ENCODE peak calls at places on chromosomes 11 and 22, in five cellular contexts. S is A549, M is K562, D is H1, K is HepG2. F is an unnamed sample.

GRCh38 chr22:36585841-36586240 is 56.9 kb upstream of the EIF3D start:
- DNase-seq in K (no peak), D (peak; percentile 50), S (no peak), M (no peak), F (no peak)

GRCh38 chr11:60343094-60343704 is 16.1 kb downstream of the MS4A6E start:
- DNase-seq in S (peak; percentile 10), M (peak; percentile 39), K (peak; percentile 18), D (no peak), F (peak; percentile 14)

GRCh38 chr11:3109921-3110706 is 52.9 kb upstream of the CARS1 start:
- DNase-seq in M (peak; percentile 93), D (peak; percentile 43), S (peak; percentile 60), K (peak; percentile 15), F (peak; percentile 28)

GRCh38 chr11:65493367-65494176 is 5.3 kb upstream of the MALAT1 start:
- DNase-seq in S (peak; percentile 61), D (no peak), M (no peak), K (peak; percentile 80), F (peak; percentile 87)

GRCh38 chr22:30781271-30781875 is 86.7 kb downstream of the OSBP2 start:
- DNase-seq in S (no peak), M (no peak), D (no peak), K (no peak), F (no peak)

GRCh38 chr22:40204331-40205116 is 26.8 kb downstream of the TNRC6B start:
- DNase-seq in K (peak; percentile 59), D (no peak), S (no peak), M (no peak), F (no peak)

GRCh38 chr11:3942956-3943497 is 87.6 kb downstream of the STIM1 start:
- DNase-seq in D (no peak), M (no peak), S (no peak), K (peak; percentile 38), F (peak; percentile 68)

GRCh38 chr11:45232341-45233080 is 53.6 kb downstream of the SYT13 start:
- DNase-seq in S (no peak), M (no peak), D (no peak), K (no peak), F (no peak)

GRCh38 chr11:116808262-116809175 is 14.6 kb downstream of the APOA4 start:
- DNase-seq in S (no peak), D (no peak), M (no peak), K (peak; percentile 98), F (no peak)

GRCh38 chr22:29375436-29376076 is 12.8 kb downstream of the AP1B1 start:
- DNase-seq in D (no peak), K (no peak), M (no peak), S (no peak), F (no peak)

GRCh38 chr22:44147821-44148574 is 32.7 kb upstream of the PARVG start:
- DNase-seq in M (no peak), K (no peak), S (no peak), D (peak; percentile 86), F (no peak)

GRCh38 chr11:93756748-93757147 is 15.3 kb downstream of the C11orf54 start:
- DNase-seq in M (no peak), D (no peak), K (no peak), S (no peak), F (no peak)

GRCh38 chr22:40323681-40324083 is 22.6 kb upstream of the ADSL start:
- DNase-seq in K (no peak), S (no peak), D (no peak), M (no peak), F (no peak)

GRCh38 chr11:132623496-132623895 is 908.8 kb downstream of the OPCML start:
- DNase-seq in D (no peak), K (no peak), M (no peak), S (no peak), F (no peak)

GRCh38 chr11:91796999-91797398 is 427.6 kb upstream of the FAT3 start:
- DNase-seq in S (peak; percentile 5), D (no peak), M (no peak), K (no peak), F (peak; percentile 1)

GRCh38 chr22:19801340-19802000 is 40.9 kb downstream of the TBX1 start:
- DNase-seq in K (no peak), M (no peak), S (no peak), D (no peak), F (no peak)

GRCh38 chr11:113373306-113373705 is 14.3 kb upstream of the ANKK1 start:
- DNase-seq in S (no peak), D (no peak), K (no peak), M (no peak), F (no peak)

GRCh38 chr11:57514538-57515331 is 767 bp downstream of the SLC43A1 start:
- DNase-seq in S (peak; percentile 46), M (peak; percentile 75), K (peak; percentile 46), D (no peak), F (peak; percentile 36)

GRCh38 chr11:1521382-1522080 is 35.0 kb upstream of the MOB2 start:
- DNase-seq in K (no peak), M (no peak), S (no peak), D (no peak), F (no peak)

GRCh38 chr11:36273110-36273509 is 16.1 kb downstream of the COMMD9 start:
- DNase-seq in K (no peak), M (no peak), S (no peak), D (no peak), F (no peak)

GRCh38 chr11:70517996-70518907 is 119.9 kb downstream of the CTTN start:
- DNase-seq in M (no peak), K (no peak), D (no peak), S (no peak), F (no peak)

GRCh38 chr11:68026391-68027105 is 3.9 kb upstream of the NDUFS8 start:
- DNase-seq in K (no peak), S (no peak), M (no peak), D (no peak), F (no peak)

GRCh38 chr11:112834277-112834755 is 126.9 kb upstream of the NCAM1 start:
- DNase-seq in K (no peak), D (no peak), S (no peak), M (no peak), F (no peak)

GRCh38 chr11:40314327-40314726 is 1145.1 kb downstream of the LRRC4C start:
- DNase-seq in S (no peak), K (no peak), D (no peak), M (no peak), F (no peak)

GRCh38 chr11:61919113-61919840 is 1.9 kb upstream of the RAB3IL1 start:
- DNase-seq in D (no peak), S (no peak), K (no peak), M (peak; percentile 16), F (no peak)

GRCh38 chr11:61917043-61917356 is 366 bp downstream of the RAB3IL1 start:
- DNase-seq in M (no peak), S (no peak), D (no peak), K (no peak), F (no peak)

GRCh38 chr11:61918251-61919112 is 1.1 kb upstream of the RAB3IL1 start:
- DNase-seq in M (peak; percentile 9), S (no peak), D (no peak), K (no peak), F (no peak)

GRCh38 chr11:61919841-61920631 is 2.7 kb upstream of the RAB3IL1 start:
- DNase-seq in D (no peak), S (peak; percentile 50), K (no peak), M (peak; percentile 93), F (no peak)

DNA sequence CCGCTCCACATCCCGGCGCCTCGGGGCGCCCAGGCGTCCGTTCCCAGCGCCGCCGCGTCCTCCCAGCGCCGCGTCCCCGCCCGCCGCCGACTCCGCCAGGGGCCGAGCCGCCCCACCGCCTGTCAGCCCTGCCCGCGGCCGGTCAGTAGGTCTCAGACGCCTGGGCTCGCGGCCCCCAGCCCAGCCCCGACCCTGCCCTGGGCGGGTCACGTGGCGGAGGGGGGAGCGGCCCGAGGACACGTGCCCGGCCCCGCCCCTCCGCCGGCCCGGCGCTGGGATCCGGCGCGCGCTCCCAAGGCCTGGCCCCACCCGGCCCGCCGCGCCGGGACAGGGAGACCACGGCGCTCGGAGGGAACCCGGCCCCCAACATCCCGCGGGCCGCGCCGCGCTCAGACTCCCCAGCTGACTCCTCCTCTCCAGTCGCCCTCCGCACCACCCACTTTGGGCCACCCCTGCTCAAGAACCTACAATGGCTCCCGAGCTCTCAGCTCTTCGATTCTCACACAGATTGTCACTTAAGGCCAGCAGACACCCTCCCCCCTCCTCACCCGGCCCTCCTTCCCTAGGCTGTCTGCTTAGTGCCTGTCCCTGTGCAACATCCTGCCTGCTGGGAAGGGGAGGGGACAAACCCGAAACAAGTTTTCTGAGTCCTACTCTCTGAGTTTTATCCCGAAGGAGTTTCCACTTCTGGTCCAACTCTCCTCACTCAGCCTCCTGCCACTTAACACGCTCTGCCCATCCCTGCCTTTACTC is at the start of gene RAB3IL1:
- DNase-seq in S (peak; percentile 66), D (no peak), K (no peak), M (peak; percentile 91), F (peak; percentile 20)
- TF ChIP-seq POLR2A in S (no peak), D (no peak), K (no peak), M (peak; percentile 51), F (no peak)

GRCh38 chr22:50548046-50548912 is 2.6 kb downstream of the KLHDC7B start:
- DNase-seq in M (no peak), S (no peak), K (no peak), D (no peak), F (no peak)
- TF ChIP-seq JUN in M (no peak), S (no peak), K (no peak), D (no peak), F (no peak)

DNA sequence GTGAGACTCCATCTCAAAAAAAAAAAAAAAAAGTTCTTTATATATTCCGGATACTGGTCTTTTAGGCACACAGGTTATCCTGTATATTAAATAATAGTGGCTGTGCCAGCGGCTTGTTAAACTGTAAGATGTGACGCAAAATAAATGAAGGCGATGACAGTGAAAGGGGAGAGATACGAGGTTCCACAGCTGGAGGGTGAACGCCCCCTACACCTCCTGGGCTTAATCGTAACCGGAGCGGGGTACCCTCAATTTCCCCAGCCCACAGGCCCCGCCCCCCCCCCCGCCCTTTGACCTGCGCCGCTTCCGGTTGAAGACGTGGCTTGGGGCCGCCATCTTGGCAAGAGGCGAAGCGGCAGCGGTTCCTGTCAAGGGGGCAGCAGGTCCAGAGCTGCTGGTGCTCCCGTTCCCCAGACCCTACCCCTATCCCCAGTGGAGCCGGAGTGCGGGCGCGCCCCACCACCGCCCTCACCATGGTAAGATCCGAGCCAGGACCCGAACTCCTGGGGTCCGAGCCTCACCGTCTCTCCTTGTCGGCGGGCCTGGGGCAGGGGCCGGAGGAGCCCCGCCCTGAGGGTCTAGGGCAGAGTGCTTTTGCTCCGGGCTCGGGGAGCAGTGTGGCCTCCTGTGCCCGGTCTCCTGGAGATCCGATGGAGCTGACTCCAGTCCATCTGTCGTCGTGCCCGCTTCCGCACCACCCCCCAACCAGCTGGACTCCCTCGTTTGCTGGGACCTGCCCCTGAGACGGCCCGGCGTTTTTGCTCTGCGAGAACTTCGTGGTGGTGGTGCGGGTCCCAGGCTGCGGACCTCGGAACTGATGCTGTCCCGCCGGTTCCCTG is at the start of gene ARCN1:
- DNase-seq in M (peak; percentile 87), D (peak; percentile 47), S (peak; percentile 73), K (peak; percentile 61), F (peak; percentile 74)
- TF ChIP-seq POLR2A in M (peak; percentile 90), D (peak; percentile 49), S (peak; percentile 49), K (peak; percentile 86), F (peak; percentile 92)

GRCh38 chr22:50180727-50181521 is 4.8 kb upstream of the TRABD start:
- DNase-seq in S (no peak), M (no peak), D (no peak), K (no peak), F (no peak)

GRCh38 chr22:50179937-50180726 is 5.6 kb upstream of the TRABD start:
- DNase-seq in D (no peak), K (no peak), M (no peak), S (no peak), F (no peak)

GRCh38 chr22:50184004-50184461 is 1.7 kb upstream of the TRABD start:
- DNase-seq in S (no peak), K (peak; percentile 55), D (no peak), M (no peak), F (no peak)

GRCh38 chr22:50183141-50183971 is 2.4 kb upstream of the TRABD start:
- DNase-seq in D (no peak), S (no peak), M (no peak), K (no peak), F (no peak)

GRCh38 chr22:50182176-50183081 is 3.3 kb upstream of the TRABD start:
- DNase-seq in S (no peak), D (no peak), K (no peak), M (no peak), F (no peak)
- TF ChIP-seq JUN in S (no peak), D (no peak), K (no peak), M (no peak), F (no peak)

F was measured in endothelial cell of umbilical vein.